ENCODE peak calls at places on chromosomes 12 and 14, in nine cellular contexts. L is activated CD4-positive, alpha-beta T cell treated with anti-CD3 and anti-CD28 coated beads, Interleukin-2, amount 10 ng/mL, durations not matched to agents 7 days and 5 days; U is stimulated activated naive CD4-positive, alpha-beta T cell; Z is frontal cortex; R is fibroblast of mammary gland; J is activated naive CD4-positive, alpha-beta T cell treated with anti-CD3 and anti-CD28 coated beads for 36 hours; D is A549; Y is stimulated activated effector memory CD8-positive, alpha-beta T cell treated with anti-CD3 and anti-CD28 coated beads, Interleukin-12 subunit alpha, Interleukin-12 subunit beta, amount 100 ng/mL, for 72 hours; W is T-helper 17 cell. X is an unnamed sample.
A peak's percentile ranks its signal among the peaks of the same experiment; 100 is the strongest.

GRCh38 chr14:95156765-95157194 is 549 bp downstream of the DICER1 start:
- DNase-seq in L (peak; percentile 36), U (peak; percentile 16), Z (no peak), R (peak; percentile 25), J (peak; percentile 35), D (peak; percentile 21), Y (peak; percentile 38), W (peak; percentile 29), X (no peak)

GRCh38 chr12:54958048-54958658 is 26.4 kb downstream of the TESPA1 start:
- DNase-seq in L (peak; percentile 68), U (peak; percentile 40), Z (peak; percentile 41), R (peak; percentile 76), J (peak; percentile 75), D (peak; percentile 22), Y (peak; percentile 36), W (no peak), X (peak; percentile 29)

GRCh38 chr12:48925218-48925871 is at the start of gene FKBP11:
- DNase-seq in L (peak; percentile 61), U (peak; percentile 63), Z (peak; percentile 65), R (peak; percentile 61), J (peak; percentile 66), D (peak; percentile 68), Y (peak; percentile 59), W (peak; percentile 61), X (peak; percentile 73)

GRCh38 chr14:99287269-99287942 is 15.4 kb upstream of the BCL11B start:
- DNase-seq in L (no peak), U (no peak), Z (no peak), R (no peak), J (no peak), D (no peak), Y (no peak), W (no peak), X (no peak)

GRCh38 chr14:105324080-105324778 is 9.7 kb downstream of the PACS2 start:
- DNase-seq in L (no peak), U (no peak), Z (no peak), R (no peak), J (no peak), D (no peak), Y (no peak), W (no peak), X (no peak)

GRCh38 chr12:89756638-89757321 is 48.1 kb upstream of the ATP2B1 start:
- DNase-seq in L (peak; percentile 37), U (no peak), Z (peak; percentile 19), R (peak; percentile 100), J (peak; percentile 48), D (peak; percentile 76), Y (no peak), W (no peak), X (no peak)

GRCh38 chr14:100085451-100085850 is 20.2 kb downstream of the EVL start:
- DNase-seq in L (no peak), U (no peak), Z (no peak), R (no peak), J (peak; percentile 2), D (no peak), Y (no peak), W (no peak), X (no peak)

GRCh38 chr12:5593056-5593455 is 161.1 kb downstream of the NTF3 start:
- DNase-seq in L (no peak), U (no peak), Z (no peak), R (no peak), J (no peak), D (no peak), Y (no peak), W (no peak), X (no peak)

GRCh38 chr14:69901113-69901951 is 22.1 kb downstream of the SMOC1 start:
- DNase-seq in L (no peak), U (no peak), Z (no peak), R (peak; percentile 70), J (no peak), D (no peak), Y (no peak), W (no peak), X (no peak)

GRCh38 chr14:100703574-100704220 is 23.0 kb upstream of the DLK1 start:
- DNase-seq in L (no peak), U (no peak), Z (no peak), R (no peak), J (no peak), D (no peak), Y (no peak), W (no peak), X (peak; percentile 52)

GRCh38 chr12:30753761-30754382 is 879 bp downstream of the CAPRIN2 start:
- DNase-seq in L (no peak), U (no peak), Z (no peak), R (peak; percentile 51), J (no peak), D (no peak), Y (no peak), W (no peak), X (no peak)

GRCh38 chr12:66662179-66662578 is 16.7 kb downstream of the GRIP1 start:
- DNase-seq in L (no peak), U (no peak), Z (no peak), R (no peak), J (no peak), D (no peak), Y (no peak), W (no peak), X (no peak)

GRCh38 chr14:25887251-25887908 is 710.5 kb downstream of the NOVA1 start:
- DNase-seq in L (no peak), U (no peak), Z (no peak), R (peak; percentile 83), J (no peak), D (no peak), Y (no peak), W (no peak), X (no peak)

GRCh38 chr14:58899317-58899713 is 261.6 kb downstream of the DACT1 start:
- DNase-seq in L (no peak), U (no peak), Z (no peak), R (peak; percentile 85), J (no peak), D (no peak), Y (no peak), W (no peak), X (no peak)

GRCh38 chr12:66813137-66813867 is 134.4 kb upstream of the GRIP1 start:
- DNase-seq in L (no peak), U (no peak), Z (no peak), R (no peak), J (peak; percentile 62), D (no peak), Y (no peak), W (no peak), X (no peak)

GRCh38 chr12:2156333-2156732 is 103.5 kb downstream of the CACNA1C start:
- DNase-seq in L (no peak), U (no peak), Z (no peak), R (no peak), J (no peak), D (no peak), Y (no peak), W (no peak), X (no peak)

GRCh38 chr12:49920915-49921286 is 17.2 kb upstream of the FAIM2 start:
- DNase-seq in L (no peak), U (no peak), Z (no peak), R (no peak), J (no peak), D (no peak), Y (no peak), W (no peak), X (no peak)

GRCh38 chr12:54689984-54690383 is 41.8 kb upstream of the DCD start:
- DNase-seq in L (no peak), U (no peak), Z (no peak), R (peak; percentile 1), J (no peak), D (no peak), Y (no peak), W (no peak), X (no peak)

GRCh38 chr12:27462851-27463250 is 16.3 kb downstream of the SMCO2 start:
- DNase-seq in L (no peak), U (no peak), Z (no peak), R (peak; percentile 46), J (no peak), D (no peak), Y (no peak), W (no peak), X (no peak)

GRCh38 chr14:22836301-22837058 is at the start of gene MMP14:
- DNase-seq in L (no peak), U (no peak), Z (no peak), R (peak; percentile 92), J (no peak), D (no peak), Y (no peak), W (no peak), X (peak; percentile 86)

GRCh38 chr14:34682787-34683321 is 31.5 kb downstream of the CFL2 start:
- DNase-seq in L (peak; percentile 24), U (no peak), Z (no peak), R (no peak), J (peak; percentile 40), D (no peak), Y (no peak), W (no peak), X (no peak)

GRCh38 chr12:116687888-116688287 is 50.0 kb downstream of the SPRING1 start:
- DNase-seq in L (peak; percentile 34), U (no peak), Z (no peak), R (peak; percentile 43), J (peak; percentile 60), D (peak; percentile 46), Y (peak; percentile 6), W (no peak), X (peak; percentile 49)

GRCh38 chr12:64618953-64619590 is 8.8 kb downstream of the RASSF3 start:
- DNase-seq in L (no peak), U (no peak), Z (no peak), R (peak; percentile 65), J (no peak), D (no peak), Y (no peak), W (no peak), X (no peak)